ENCODE peak calls at places on chromosome 12, in ten cellular contexts. W, Q, O, Z, R, D, X, K, T and N are unnamed samples. For H3K36me3 and H3K9me3, the result is how much of the 10 kb centered on the place peaks cover.

GRCh38 chr12:123431951-123432886 is 4.3 kb downstream of the RILPL2 start:
- DNase-seq in W (no peak), Q (no peak), O (no peak), Z (no peak), R (no peak), D (peak), X (no peak), K (no peak), T (no peak), N (no peak)

GRCh38 chr12:113369391-113369790 is 11.0 kb downstream of the PLBD2 start:
- DNase-seq in W (no peak), Q (no peak), O (no peak), Z (no peak), R (no peak), D (no peak), X (no peak), K (no peak), T (no peak), N (no peak)

GRCh38 chr12:93200291-93200917 is 177.3 kb upstream of the NUDT4 start:
- DNase-seq in W (peak), Q (no peak), O (no peak), Z (no peak), R (no peak), D (no peak), X (no peak), K (no peak), T (peak), N (no peak)

GRCh38 chr12:28032811-28033537 is 60.4 kb upstream of the PTHLH start:
- DNase-seq in W (no peak), Q (no peak), O (no peak), Z (no peak), R (no peak), D (no peak), X (no peak), K (no peak), T (peak), N (no peak)

GRCh38 chr12:13686243-13686642 is 295.2 kb downstream of the GRIN2B start:
- DNase-seq in W (no peak), Q (no peak), O (no peak), Z (no peak), R (no peak), D (no peak), X (no peak), K (no peak), T (no peak), N (no peak)

GRCh38 chr12:53063708-53064612 is 14.1 kb downstream of the TNS2 start:
- DNase-seq in W (peak), Q (no peak), O (peak), Z (peak), R (peak), D (no peak), X (peak), K (peak), T (no peak), N (peak)

GRCh38 chr12:132437252-132438138 is 52.5 kb upstream of the FBRSL1 start:
- DNase-seq in W (no peak), Q (no peak), O (no peak), Z (peak), R (peak), D (no peak), X (no peak), K (peak), T (no peak), N (no peak)

GRCh38 chr12:103799504-103800251 is 41.4 kb downstream of the NT5DC3 start:
- DNase-seq in W (peak), Q (no peak), O (no peak), Z (no peak), R (peak), D (no peak), X (no peak), K (no peak), T (peak), N (no peak)

GRCh38 chr12:52779914-52780313 is 2.8 kb upstream of the KRT76 start:
- DNase-seq in W (no peak), Q (no peak), O (no peak), Z (no peak), R (no peak), D (no peak), X (no peak), K (no peak), T (no peak), N (no peak)

GRCh38 chr12:46916796-46917419 is 91.1 kb upstream of the SLC38A4 start:
- DNase-seq in W (no peak), Q (no peak), O (no peak), Z (no peak), R (no peak), D (no peak), X (no peak), K (no peak), T (peak), N (no peak)

GRCh38 chr12:100919116-100919515 is 124.5 kb downstream of the ANO4 start:
- DNase-seq in W (no peak), Q (no peak), O (no peak), Z (no peak), R (no peak), D (no peak), X (no peak), K (no peak), T (no peak), N (no peak)

GRCh38 chr12:5033883-5034282 is 9.8 kb upstream of the KCNA5 start:
- DNase-seq in W (no peak), Q (no peak), O (no peak), Z (no peak), R (no peak), D (no peak), X (no peak), K (no peak), T (no peak), N (no peak)

GRCh38 chr12:99257672-99258071 is 389.9 kb upstream of the GARIN6 start:
- DNase-seq in W (no peak), Q (no peak), O (no peak), Z (no peak), R (no peak), D (no peak), X (no peak), K (no peak), T (no peak), N (no peak)

GRCh38 chr12:60394680-60395079 is 798.9 kb downstream of the SLC16A7 start:
- DNase-seq in W (peak), Q (no peak), O (no peak), Z (no peak), R (no peak), D (no peak), X (no peak), K (no peak), T (peak), N (no peak)

GRCh38 chr12:124833693-124834122 is 30.0 kb downstream of the SCARB1 start:
- DNase-seq in W (peak), Q (no peak), O (peak), Z (no peak), R (peak), D (no peak), X (no peak), K (no peak), T (no peak), N (no peak)

GRCh38 chr12:71558445-71558844 is 105.2 kb downstream of the ZFC3H1 start:
- DNase-seq in W (peak), Q (no peak), O (no peak), Z (no peak), R (no peak), D (no peak), X (no peak), K (no peak), T (peak), N (no peak)

GRCh38 chr12:115097406-115097805 is 413.4 kb upstream of the TBX3 start:
- DNase-seq in W (no peak), Q (no peak), O (no peak), Z (no peak), R (no peak), D (no peak), X (no peak), K (no peak), T (no peak), N (no peak)

GRCh38 chr12:115873416-115874082 is 403.9 kb downstream of the MED13L start:
- DNase-seq in W (no peak), Q (no peak), O (no peak), Z (no peak), R (no peak), D (no peak), X (no peak), K (no peak), T (no peak), N (no peak)

GRCh38 chr12:81797100-81797499 is 38.0 kb upstream of the PPFIA2 start:
- DNase-seq in W (peak), Q (no peak), O (no peak), Z (no peak), R (peak), D (no peak), X (no peak), K (no peak), T (no peak), N (no peak)

GRCh38 chr12:109630815-109631214 is 57.2 kb downstream of the MVK start:
- DNase-seq in W (no peak), Q (no peak), O (no peak), Z (no peak), R (peak), D (no peak), X (no peak), K (no peak), T (no peak), N (no peak)

GRCh38 chr12:7642287-7642686 is 23.4 kb downstream of the APOBEC1 start:
- DNase-seq in W (no peak), Q (no peak), O (no peak), Z (no peak), R (no peak), D (no peak), X (no peak), K (no peak), T (no peak), N (no peak)

GRCh38 chr12:7023096-7023495 is 4.8 kb upstream of the LPCAT3 start:
- DNase-seq in W (no peak), Q (no peak), O (no peak), Z (no peak), R (no peak), D (no peak), X (no peak), K (no peak), T (no peak), N (no peak)

GRCh38 chr12:25469861-25470260 is 83.2 kb downstream of the LMNTD1 start:
- DNase-seq in W (no peak), Q (no peak), O (no peak), Z (no peak), R (no peak), D (no peak), X (no peak), K (no peak), T (no peak), N (no peak)

GRCh38 chr12:79959484-79959883 is 24.6 kb upstream of the PPP1R12A start:
- DNase-seq in W (peak), Q (no peak), O (no peak), Z (no peak), R (no peak), D (no peak), X (no peak), K (no peak), T (no peak), N (no peak)

GRCh38 chr12:89250648-89251047 is 101.7 kb downstream of the DUSP6 start:
- DNase-seq in W (no peak), Q (no peak), O (no peak), Z (no peak), R (no peak), D (no peak), X (no peak), K (no peak), T (no peak), N (no peak)

GRCh38 chr12:100576311-100577036 is 3.0 kb downstream of the GAS2L3 start:
- DNase-seq in W (peak), Q (no peak), O (no peak), Z (no peak), R (no peak), D (no peak), X (no peak), K (no peak), T (peak), N (no peak)

GRCh38 chr12:107311682-107312081 is 218.3 kb upstream of the CRY1 start:
- DNase-seq in W (no peak), Q (no peak), O (no peak), Z (no peak), R (no peak), D (no peak), X (no peak), K (no peak), T (no peak), N (no peak)

GRCh38 chr12:41919526-41920305 is 225.0 kb downstream of the GXYLT1 start:
- DNase-seq in W (no peak), Q (no peak), O (no peak), Z (no peak), R (no peak), D (no peak), X (no peak), K (no peak), T (no peak), N (no peak)
- H3K36me3 ChIP-seq in W (under half), Q (under half), O (under half), Z (under half), R (under half), D (under half), X (under half), K (under half), T (under half), N (under half)

GRCh38 chr12:34339922-34340321 is 317.6 kb downstream of the ALG10 start:
- DNase-seq in W (no peak), Q (no peak), O (no peak), Z (no peak), R (no peak), D (no peak), X (no peak), K (no peak), T (no peak), N (no peak)
- H3K9me3 ChIP-seq in W (under half), Q (under half), O (under half), Z (under half), R (under half), D (half or more), X (under half), K (under half), T (under half), N (under half)

GRCh38 chr12:91579516-91580263 is 397.1 kb upstream of the DCN start:
- DNase-seq in W (no peak), Q (no peak), O (no peak), Z (no peak), R (no peak), D (no peak), X (no peak), K (no peak), T (no peak), N (no peak)

GRCh38 chr12:91576432-91576831 is 393.8 kb upstream of the DCN start:
- DNase-seq in W (no peak), Q (no peak), O (no peak), Z (no peak), R (no peak), D (no peak), X (no peak), K (no peak), T (no peak), N (no peak)

GRCh38 chr12:91575631-91576030 is 393.0 kb upstream of the DCN start:
- DNase-seq in W (no peak), Q (no peak), O (no peak), Z (no peak), R (no peak), D (no peak), X (no peak), K (no peak), T (no peak), N (no peak)

GRCh38 chr12:91574975-91575374 is 392.4 kb upstream of the DCN start:
- DNase-seq in W (no peak), Q (no peak), O (no peak), Z (no peak), R (no peak), D (no peak), X (no peak), K (no peak), T (no peak), N (no peak)

DNA sequence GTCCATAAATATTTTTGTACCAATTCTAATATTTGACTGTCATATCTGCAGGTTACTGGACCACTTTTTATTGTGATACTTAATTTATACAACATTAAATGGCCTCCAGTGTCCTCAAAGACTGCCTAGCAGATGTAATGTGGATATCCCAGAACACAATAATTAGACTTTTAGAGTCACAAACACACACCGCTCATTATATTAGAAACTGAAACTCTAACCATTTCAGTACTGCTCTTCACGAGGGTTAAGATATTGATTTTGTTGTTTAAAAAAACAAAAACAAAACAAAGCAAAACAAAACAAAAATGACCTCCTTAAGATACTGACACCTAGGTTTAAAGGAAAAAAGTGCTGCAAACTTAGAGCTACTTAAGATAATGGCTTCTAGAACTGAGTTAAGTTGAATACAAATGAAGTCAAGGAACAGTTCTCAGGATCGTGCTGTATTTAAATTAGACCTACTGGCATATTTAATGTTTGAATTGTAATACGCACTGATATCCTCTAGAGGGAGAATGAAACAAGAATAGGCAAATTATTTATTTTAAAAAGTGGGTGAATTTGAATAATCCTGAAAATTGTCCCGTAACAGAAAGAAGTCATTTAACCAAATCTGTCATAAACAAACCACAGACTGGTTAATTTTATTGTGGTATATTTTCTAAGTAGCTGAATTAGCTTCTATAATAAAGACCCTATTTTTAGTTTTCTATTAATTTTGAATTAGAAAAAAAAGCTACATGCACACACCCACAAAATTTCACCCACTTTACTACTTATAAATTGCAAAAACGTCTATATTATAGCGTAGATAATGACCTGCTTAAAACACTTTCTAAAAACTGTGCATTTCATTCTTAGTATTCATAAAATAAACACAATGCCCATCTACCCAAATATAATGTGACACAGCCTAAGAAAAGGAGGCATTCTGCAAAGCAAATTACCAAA is 395.2 kb upstream of the DCN start:
- DNase-seq in W (peak), Q (no peak), O (no peak), Z (no peak), R (no peak), D (no peak), X (no peak), K (no peak), T (peak), N (no peak)
- H3K36me3 ChIP-seq in W (under half), Q (under half), O (under half), Z (under half), R (under half), D (under half), X (under half), K (under half), T (under half), N (under half)

DNA sequence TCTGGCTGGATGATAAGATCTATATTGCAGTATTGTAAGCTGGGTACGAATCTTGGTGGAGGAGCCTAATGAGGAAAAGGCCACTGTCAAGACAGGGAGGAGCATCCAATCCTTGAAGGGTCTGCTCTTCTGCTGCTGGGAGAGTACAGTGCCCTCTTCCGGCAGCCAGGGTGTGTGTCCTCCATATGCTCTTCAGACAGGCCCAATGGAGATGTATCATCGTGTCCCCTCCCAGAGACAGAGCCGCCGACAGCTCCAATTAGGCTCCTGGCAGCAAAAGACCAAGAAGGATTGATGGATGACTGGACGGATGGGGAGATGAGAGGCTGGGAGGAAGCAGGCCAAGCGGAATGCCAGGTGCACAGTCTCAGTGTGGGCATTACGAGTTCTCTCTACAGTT is 51.6 kb upstream of the PIWIL1 start:
- DNase-seq in W (no peak), Q (no peak), O (no peak), Z (no peak), R (peak), D (no peak), X (no peak), K (no peak), T (no peak), N (no peak)
- H3K9me3 ChIP-seq in W (under half), Q (under half), O (under half), Z (under half), R (under half), D (under half), X (under half), K (under half), T (under half), N (under half)